ENCODE peak calls at places on chromosomes 12 and 14, in five cellular contexts. B, D, S, J and C are unnamed samples.

GRCh38 chr14:70489579-70490175 is 37.7 kb downstream of the ADAM21 start:
- DNase-seq in S (no peak), B (no peak), D (no peak), J (no peak), C (no peak)

GRCh38 chr12:28938581-28939301 is 210.3 kb upstream of the FAR2 start:
- DNase-seq in J (no peak), D (no peak), S (no peak), B (no peak), C (no peak)

GRCh38 chr14:69553221-69553620 is 21.4 kb downstream of the CCDC177 start:
- DNase-seq in B (no peak), D (no peak), S (no peak), J (no peak), C (no peak)

GRCh38 chr14:104875811-104876210 is 10.7 kb downstream of the CEP170B start:
- DNase-seq in B (no peak), S (no peak), J (peak; percentile 61), D (peak; percentile 41), C (peak; percentile 68)

GRCh38 chr12:91743727-91744126 is 401.9 kb downstream of the BTG1 start:
- DNase-seq in D (no peak), B (no peak), S (no peak), J (no peak), C (no peak)

GRCh38 chr12:113903381-113903863 is 62.7 kb downstream of the RBM19 start:
- DNase-seq in B (no peak), D (no peak), J (no peak), S (no peak), C (no peak)

GRCh38 chr12:94663702-94664101 is 13.3 kb upstream of the TMCC3 start:
- DNase-seq in D (no peak), B (no peak), S (no peak), J (no peak), C (no peak)

GRCh38 chr14:97359391-97359790 is 562.2 kb downstream of the VRK1 start:
- DNase-seq in S (no peak), D (no peak), J (no peak), B (no peak), C (no peak)

GRCh38 chr12:90304231-90304630 is 595.6 kb upstream of the ATP2B1 start:
- DNase-seq in D (no peak), J (no peak), B (no peak), S (no peak), C (no peak)

GRCh38 chr14:69268223-69268622 is 8.3 kb downstream of the GALNT16 start:
- DNase-seq in B (no peak), D (no peak), J (no peak), S (no peak), C (no peak)

GRCh38 chr12:98635657-98636323 is 8.8 kb downstream of the IKBIP start:
- DNase-seq in D (no peak), B (no peak), S (no peak), J (no peak), C (no peak)

GRCh38 chr12:112419269-112420133 is 754 bp downstream of the PTPN11 start:
- DNase-seq in S (peak; percentile 34), J (peak; percentile 87), B (peak; percentile 77), D (peak; percentile 89), C (no peak)

GRCh38 chr14:96470331-96470730 is 31.9 kb upstream of the PAPOLA start:
- DNase-seq in B (no peak), D (no peak), S (no peak), J (no peak), C (no peak)

GRCh38 chr12:62724285-62724684 is 210.7 kb downstream of the PPM1H start:
- DNase-seq in S (no peak), D (no peak), J (no peak), B (no peak), C (no peak)

GRCh38 chr12:55743131-55743921 is 404 bp downstream of the GDF11 start:
- DNase-seq in B (peak; percentile 61), D (peak; percentile 79), S (peak; percentile 38), J (peak; percentile 84), C (peak; percentile 96)

GRCh38 chr14:90518941-90519256 is 122.1 kb downstream of the CALM1 start:
- DNase-seq in S (no peak), B (no peak), J (no peak), D (no peak), C (peak; percentile 92)

GRCh38 chr12:113934060-113934829 is 31.9 kb downstream of the RBM19 start:
- DNase-seq in J (no peak), D (no peak), S (no peak), B (no peak), C (no peak)

GRCh38 chr14:52312872-52313492 is 1.1 kb upstream of the PTGER2 start:
- DNase-seq in S (no peak), B (peak; percentile 47), D (no peak), J (no peak), C (no peak)

GRCh38 chr14:21454843-21455550 is 926 bp downstream of the CHD8 start:
- DNase-seq in J (no peak), S (no peak), B (no peak), D (no peak), C (no peak)

GRCh38 chr12:117486840-117487659 is 125.6 kb upstream of the NOS1 start:
- DNase-seq in S (no peak), D (peak; percentile 83), B (no peak), J (no peak), C (no peak)

GRCh38 chr12:8146416-8146771 is 10.4 kb upstream of the ZNF705A start:
- DNase-seq in S (no peak), D (no peak), J (no peak), B (no peak), C (no peak)

GRCh38 chr12:77795699-77796098 is 35.0 kb upstream of the NAV3 start:
- DNase-seq in B (no peak), S (no peak), D (no peak), J (no peak), C (no peak)

GRCh38 chr12:109475993-109476806 is 900 bp downstream of the KCTD10 start:
- DNase-seq in S (no peak), J (no peak), D (no peak), B (no peak), C (peak; percentile 38)

GRCh38 chr14:95663226-95663797 is 22.9 kb upstream of the TCL1B start:
- DNase-seq in D (no peak), S (no peak), J (no peak), B (no peak), C (no peak)

GRCh38 chr14:20332386-20332945 is 613 bp downstream of the CCNB1IP1 start:
- DNase-seq in B (no peak), D (no peak), J (no peak), S (peak; percentile 7), C (no peak)

GRCh38 chr14:75252254-75252837 is 26.3 kb upstream of the FOS start:
- DNase-seq in S (no peak), J (peak; percentile 55), D (no peak), B (no peak), C (no peak)

GRCh38 chr14:26414933-26415332 is 182.9 kb downstream of the NOVA1 start:
- DNase-seq in S (no peak), B (no peak), J (no peak), D (no peak), C (no peak)

GRCh38 chr12:121061831-121062230 is 22.8 kb upstream of the OASL start:
- DNase-seq in D (no peak), J (no peak), S (no peak), B (no peak), C (no peak)

GRCh38 chr12:104763163-104763805 is 194.8 kb downstream of the SLC41A2 start:
- DNase-seq in S (no peak), B (no peak), D (no peak), J (no peak), C (peak; percentile 2)

GRCh38 chr12:105270671-105271255 is 34.8 kb upstream of the APPL2 start:
- DNase-seq in B (no peak), D (no peak), J (no peak), S (no peak), C (no peak)

GRCh38 chr12:120466560-120467315 is 2.8 kb downstream of the SRSF9 start:
- DNase-seq in S (peak; percentile 11), D (no peak), B (no peak), J (no peak), C (no peak)

GRCh38 chr12:63844391-63845341 is at the start of gene SRGAP1:
- DNase-seq in S (peak; percentile 31), D (peak; percentile 81), B (peak; percentile 74), J (peak; percentile 76), C (peak; percentile 24)

GRCh38 chr12:63846249-63846967 is 1.9 kb downstream of the SRGAP1 start:
- DNase-seq in B (no peak), J (no peak), S (no peak), D (no peak), C (no peak)

GRCh38 chr12:63843613-63844390 is 698 bp upstream of the SRGAP1 start:
- DNase-seq in B (peak; percentile 94), D (peak; percentile 94), J (peak; percentile 94), S (peak; percentile 84), C (peak; percentile 95)

GRCh38 chr12:63848450-63848849 is 4.0 kb downstream of the SRGAP1 start:
- DNase-seq in S (no peak), B (no peak), D (no peak), J (no peak), C (no peak)

DNA sequence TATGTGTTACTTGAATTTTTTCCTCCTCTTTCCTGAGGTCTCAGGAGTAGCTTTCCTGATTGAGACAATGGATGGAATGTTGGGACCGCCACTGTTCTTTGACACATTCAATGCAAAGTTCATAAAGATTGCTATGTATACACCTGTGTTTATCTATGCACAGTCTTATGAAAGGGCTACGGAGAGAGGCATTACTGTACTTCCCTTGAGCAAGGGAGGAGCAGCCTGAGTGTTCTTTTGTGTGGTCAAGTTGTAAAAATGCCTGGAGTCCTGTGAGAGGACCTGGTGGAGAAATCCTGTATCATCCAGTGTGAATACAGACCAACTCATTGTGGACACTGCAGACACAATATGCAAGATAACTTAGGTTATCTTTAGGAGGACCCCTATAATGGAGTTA is 1.2 kb downstream of the SRGAP1 start:
- DNase-seq in D (no peak), B (no peak), S (no peak), J (no peak), C (no peak)
- H3K4me3 ChIP-seq in D (peak overlapping the region; percentile 80), B (peak overlapping the region; percentile 77), S (peak overlapping the region; percentile 93), J (peak overlapping the region; percentile 86), C (no peak overlapping the region)

GRCh38 chr12:44162961-44163360 is 327.1 kb downstream of the TMEM117 start:
- DNase-seq in D (no peak), S (no peak), J (no peak), B (no peak), C (no peak)
- H3K27me3 ChIP-seq in D (no peaks in the 10 kb centered on the region), S (no peaks in the 10 kb centered on the region), J (no peaks in the 10 kb centered on the region), B (no peaks in the 10 kb centered on the region), C (no peaks in the 10 kb centered on the region)

GRCh38 chr14:94615823-94616570 is 3.8 kb downstream of the SERPINA3 start:
- DNase-seq in B (no peak), D (no peak), J (no peak), S (no peak), C (no peak)

GRCh38 chr14:94615254-94615653 is 3.1 kb downstream of the SERPINA3 start:
- DNase-seq in J (no peak), D (no peak), B (no peak), S (no peak), C (no peak)

GRCh38 chr14:94619297-94619696 is 7.1 kb downstream of the SERPINA3 start:
- DNase-seq in D (no peak), J (no peak), B (no peak), S (no peak), C (no peak)

GRCh38 chr14:94617988-94618822 is 6.0 kb downstream of the SERPINA3 start:
- DNase-seq in S (no peak), D (no peak), J (no peak), B (no peak), C (no peak)

GRCh38 chr14:94617366-94617941 is 5.3 kb downstream of the SERPINA3 start:
- DNase-seq in D (no peak), B (no peak), S (no peak), J (no peak), C (no peak)
- H3K36me3 ChIP-seq in D (no peaks in the 10 kb centered on the region), B (no peaks in the 10 kb centered on the region), S (no peaks in the 10 kb centered on the region), J (no peaks in the 10 kb centered on the region), C (no peaks in the 10 kb centered on the region)

GRCh38 chr14:92108345-92109254 is 2.2 kb upstream of the ATXN3 start:
- DNase-seq in J (no peak), S (no peak), D (no peak), B (no peak), C (peak; percentile 67)
- H3K4me3 ChIP-seq in J (no peak overlapping the region), S (no peak overlapping the region), D (peak overlapping the region; percentile 18), B (no peak overlapping the region), C (no peak overlapping the region)